ENCODE peak calls at places on chromosomes 7 and 10, in six cellular contexts. Y is NCI-H2171, J is KBM-7, B is DMS153, U is OCI-LY7, V is GM18507. A is an unnamed sample.

GRCh38 chr7:105365541-105366534 is 22.9 kb downstream of the SRPK2 start:
- DNase-seq in Y (no peak), J (no peak), B (no peak), U (no peak), V (no peak), A (no peak)

GRCh38 chr7:131293018-131293417 is 34.7 kb upstream of the MKLN1 start:
- DNase-seq in Y (no peak), J (no peak), B (no peak), U (no peak), V (no peak), A (no peak)

GRCh38 chr10:96974348-96974747 is 142.2 kb downstream of the LCOR start:
- DNase-seq in Y (no peak), J (no peak), B (no peak), U (peak), V (no peak), A (no peak)

GRCh38 chr7:39069886-39070881 is 92.5 kb downstream of the POU6F2 start:
- DNase-seq in Y (no peak), J (peak), B (no peak), U (no peak), V (no peak), A (no peak)

GRCh38 chr10:11934262-11934661 is 108.3 kb downstream of the UPF2 start:
- DNase-seq in Y (no peak), J (no peak), B (no peak), U (no peak), V (no peak), A (no peak)

GRCh38 chr10:88791924-88792323 is 10.6 kb upstream of the LIPM start:
- DNase-seq in Y (no peak), J (peak), B (no peak), U (peak), V (no peak), A (no peak)

GRCh38 chr7:87625101-87625500 is 3.1 kb upstream of the RUNDC3B start:
- DNase-seq in Y (no peak), J (no peak), B (no peak), U (no peak), V (no peak), A (no peak)

GRCh38 chr7:116236020-116236630 is 25.8 kb downstream of the TES start:
- DNase-seq in Y (peak), J (peak), B (no peak), U (peak), V (peak), A (peak)

GRCh38 chr10:44990302-44990655 is 10.4 kb upstream of the ZNF22 start:
- DNase-seq in Y (no peak), J (peak), B (no peak), U (peak), V (no peak), A (no peak)

GRCh38 chr7:135536160-135536559 is 21.6 kb upstream of the NUP205 start:
- DNase-seq in Y (no peak), J (no peak), B (no peak), U (no peak), V (no peak), A (no peak)

GRCh38 chr7:128404826-128405344 is 4.9 kb downstream of the IMPDH1 start:
- DNase-seq in Y (no peak), J (no peak), B (no peak), U (peak), V (no peak), A (no peak)

GRCh38 chr7:725223-726005 is 1.1 kb upstream of the DNAAF5 start:
- DNase-seq in Y (no peak), J (no peak), B (no peak), U (no peak), V (no peak), A (no peak)

GRCh38 chr7:55786901-55787300 is 75.7 kb downstream of the SEPTIN14 start:
- DNase-seq in Y (no peak), J (no peak), B (no peak), U (no peak), V (no peak), A (no peak)

GRCh38 chr7:28933874-28934265 is 24.3 kb downstream of the TRIL start:
- DNase-seq in Y (no peak), J (no peak), B (no peak), U (no peak), V (no peak), A (no peak)

GRCh38 chr7:116780966-116781365 is 81.4 kb upstream of the CAPZA2 start:
- DNase-seq in Y (no peak), J (no peak), B (no peak), U (no peak), V (no peak), A (no peak)

GRCh38 chr10:59098811-59099452 is 77.5 kb upstream of the PHYHIPL start:
- DNase-seq in Y (no peak), J (no peak), B (no peak), U (no peak), V (no peak), A (no peak)

GRCh38 chr7:139457153-139457946 is 26.1 kb downstream of the KLRG2 start:
- DNase-seq in Y (no peak), J (no peak), B (no peak), U (no peak), V (no peak), A (no peak)

GRCh38 chr10:12531305-12531738 is 182.0 kb downstream of the CAMK1D start:
- DNase-seq in Y (no peak), J (no peak), B (peak), U (no peak), V (no peak), A (peak)

GRCh38 chr10:32961892-32962369 is 3.9 kb upstream of the ITGB1 start:
- DNase-seq in Y (no peak), J (peak), B (no peak), U (peak), V (no peak), A (no peak)

GRCh38 chr7:129363-130221 is 62.8 kb upstream of the FAM20C start:
- DNase-seq in Y (peak), J (no peak), B (peak), U (no peak), V (no peak), A (peak)

GRCh38 chr7:108463613-108464012 is 7.4 kb upstream of the NRCAM start:
- DNase-seq in Y (no peak), J (no peak), B (no peak), U (no peak), V (no peak), A (no peak)

GRCh38 chr10:97584060-97584797 is at the start of gene HOGA1:
- DNase-seq in Y (no peak), J (no peak), B (no peak), U (no peak), V (peak), A (no peak)